ENCODE peak calls at places on chromosomes 1 and 21, in six cellular contexts. J, H, Q, Y, X and U are unnamed samples.
A peak's percentile ranks its signal among the peaks of the same experiment; 100 is the strongest.

GRCh38 chr1:1470626-1471388 is 758 bp upstream of the ATAD3B start:
- DNase-seq in J (no peak), H (no peak), Q (no peak), Y (no peak), X (peak; percentile 39), U (no peak)

GRCh38 chr1:231487910-231488309 is 40.6 kb upstream of the TSNAX start:
- DNase-seq in J (no peak), H (no peak), Q (no peak), Y (no peak), X (no peak), U (no peak)

GRCh38 chr1:200311256-200311655 is 98.6 kb downstream of the ZNF281 start:
- DNase-seq in J (no peak), H (no peak), Q (no peak), Y (no peak), X (no peak), U (no peak)

GRCh38 chr1:206489980-206490534 is 17.3 kb upstream of the RASSF5 start:
- DNase-seq in J (peak; percentile 76), H (no peak), Q (peak; percentile 58), Y (peak; percentile 72), X (peak; percentile 47), U (peak; percentile 81)

GRCh38 chr1:236494586-236495207 is 29.1 kb upstream of the LGALS8 start:
- DNase-seq in J (no peak), H (no peak), Q (no peak), Y (no peak), X (no peak), U (no peak)

GRCh38 chr1:160357286-160358002 is 9.4 kb upstream of the NHLH1 start:
- DNase-seq in J (no peak), H (no peak), Q (no peak), Y (no peak), X (no peak), U (no peak)

GRCh38 chr1:36835696-36836095 is 198.6 kb downstream of the GRIK3 start:
- DNase-seq in J (no peak), H (no peak), Q (no peak), Y (no peak), X (no peak), U (no peak)

GRCh38 chr1:184299076-184299790 is 87.6 kb upstream of the C1orf21 start:
- DNase-seq in J (peak; percentile 70), H (no peak), Q (no peak), Y (no peak), X (peak; percentile 52), U (no peak)

GRCh38 chr1:10755977-10756521 is 40.4 kb downstream of the CASZ1 start:
- DNase-seq in J (peak; percentile 78), H (no peak), Q (peak; percentile 47), Y (peak; percentile 91), X (peak; percentile 6), U (peak; percentile 84)

GRCh38 chr1:84398175-84398574 is at the start of gene DNASE2B:
- DNase-seq in J (no peak), H (no peak), Q (no peak), Y (no peak), X (no peak), U (no peak)

GRCh38 chr1:230816018-230816417 is 52.3 kb downstream of the C1orf198 start:
- DNase-seq in J (no peak), H (no peak), Q (no peak), Y (no peak), X (no peak), U (no peak)

GRCh38 chr1:221816899-221817298 is 75.0 kb upstream of the DUSP10 start:
- DNase-seq in J (no peak), H (no peak), Q (no peak), Y (no peak), X (peak; percentile 95), U (no peak)

GRCh38 chr1:199608414-199608813 is 419.1 kb upstream of the NR5A2 start:
- DNase-seq in J (no peak), H (no peak), Q (no peak), Y (no peak), X (no peak), U (no peak)

GRCh38 chr1:230067441-230067870 is 418 bp downstream of the GALNT2 start:
- DNase-seq in J (peak; percentile 42), H (no peak), Q (peak; percentile 4), Y (peak; percentile 65), X (peak; percentile 47), U (peak; percentile 57)

GRCh38 chr1:90800012-90800717 is 83.1 kb upstream of the BARHL2 start:
- DNase-seq in J (no peak), H (no peak), Q (no peak), Y (no peak), X (no peak), U (no peak)

GRCh38 chr1:18814340-18815202 is 44.9 kb downstream of the TAS1R2 start:
- DNase-seq in J (no peak), H (no peak), Q (no peak), Y (no peak), X (no peak), U (no peak)

GRCh38 chr21:38810826-38811164 is 5.1 kb downstream of the ETS2 start:
- DNase-seq in J (no peak), H (no peak), Q (no peak), Y (no peak), X (no peak), U (no peak)

GRCh38 chr1:197677752-197678295 is 97.5 kb downstream of the DENND1B start:
- DNase-seq in J (no peak), H (no peak), Q (no peak), Y (no peak), X (no peak), U (no peak)

GRCh38 chr21:32307706-32308105 is 9.1 kb downstream of the MRAP start:
- DNase-seq in J (no peak), H (no peak), Q (no peak), Y (no peak), X (no peak), U (no peak)

GRCh38 chr21:32304998-32305397 is 6.3 kb downstream of the MRAP start:
- DNase-seq in J (no peak), H (no peak), Q (no peak), Y (no peak), X (no peak), U (no peak)

GRCh38 chr21:32303385-32303784 is 4.7 kb downstream of the MRAP start:
- DNase-seq in J (no peak), H (no peak), Q (no peak), Y (no peak), X (no peak), U (no peak)

GRCh38 chr21:32308696-32309095 is 10.0 kb downstream of the MRAP start:
- DNase-seq in J (no peak), H (no peak), Q (no peak), Y (no peak), X (no peak), U (no peak)

DNA sequence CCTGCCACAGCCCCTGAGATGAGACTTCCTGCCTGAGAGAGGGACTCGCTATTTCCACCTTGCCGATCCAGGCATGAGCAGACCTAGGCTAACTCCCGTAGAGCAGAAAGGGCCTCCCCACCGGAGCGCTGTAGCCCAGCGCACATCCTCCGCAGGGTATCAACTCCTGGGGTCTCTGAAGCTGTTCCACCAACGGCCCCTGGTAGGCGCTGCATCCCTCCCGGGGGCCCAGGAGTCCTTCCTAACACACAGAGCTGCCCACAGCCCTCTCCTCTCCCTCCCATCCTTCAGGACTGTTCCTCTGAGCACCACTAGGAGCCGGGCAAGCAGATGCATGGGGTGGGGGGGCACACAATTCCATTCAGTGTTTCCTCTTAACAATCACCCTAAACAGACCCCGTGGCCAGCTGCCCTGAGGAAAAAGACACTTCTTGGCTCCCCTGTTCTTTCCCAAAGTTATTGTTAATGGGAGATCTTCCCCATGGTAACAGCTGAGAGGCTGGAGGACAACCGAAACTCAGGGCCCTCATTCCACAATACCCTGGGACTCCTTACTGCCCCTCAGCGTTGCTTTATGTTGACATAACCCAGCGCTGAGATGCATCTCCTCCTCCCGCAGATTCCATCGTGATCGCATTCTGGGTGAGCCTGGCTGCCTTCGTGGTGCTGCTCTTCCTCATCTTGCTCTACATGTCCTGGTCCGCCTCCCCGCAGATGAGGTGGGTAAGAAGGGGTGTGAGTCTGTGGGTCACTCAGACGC is 7.5 kb downstream of the MRAP start:
- DNase-seq in J (no peak), H (no peak), Q (no peak), Y (no peak), X (no peak), U (no peak)
- TF ChIP-seq CTCF in J (peak; percentile 20), H (peak; percentile 7), Q (no peak), Y (peak; percentile 2), X (no peak), U (no peak)

DNA sequence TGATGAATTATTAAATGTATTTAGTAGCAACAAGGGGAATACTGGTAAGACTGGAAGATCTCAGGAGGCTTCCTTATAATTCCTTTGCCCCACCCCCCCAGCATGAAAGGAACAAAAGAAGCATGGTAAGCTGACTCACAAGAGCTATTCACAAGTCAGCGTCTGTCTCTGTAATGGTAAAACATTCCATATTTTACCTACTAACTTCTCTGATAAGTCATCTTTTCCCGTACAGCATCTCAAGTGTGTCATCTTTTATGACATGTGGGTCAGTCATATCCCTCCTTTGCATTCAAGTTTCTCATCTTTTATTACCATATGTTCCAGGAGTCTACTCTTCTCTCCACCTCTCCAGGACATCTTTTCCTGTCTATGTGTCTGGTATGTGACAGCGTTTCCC is 241.3 kb downstream of the PLA2G4A start:
- DNase-seq in J (peak; percentile 58), H (no peak), Q (no peak), Y (no peak), X (peak; percentile 40), U (no peak)
- H3K9me3 ChIP-seq in J (peaks cover 8% of the 10 kb centered on the region), H (no peaks in the 10 kb centered on the region), Q (no peaks in the 10 kb centered on the region), Y (no peaks in the 10 kb centered on the region), X (no peaks in the 10 kb centered on the region), U (no peaks in the 10 kb centered on the region)

GRCh38 chr21:25568230-25568629 is 39.1 kb downstream of the MRPL39 start:
- DNase-seq in J (peak; percentile 22), H (no peak), Q (no peak), Y (no peak), X (no peak), U (peak; percentile 57)
- TF ChIP-seq CTCF in J (no peak), H (no peak), Q (no peak), Y (no peak), X (no peak), U (no peak)

GRCh38 chr1:185578293-185578692 is 155.9 kb upstream of the HMCN1 start:
- DNase-seq in J (no peak), H (no peak), Q (no peak), Y (no peak), X (no peak), U (no peak)

GRCh38 chr1:185585770-185586169 is 148.4 kb upstream of the HMCN1 start:
- DNase-seq in J (no peak), H (no peak), Q (no peak), Y (no peak), X (no peak), U (no peak)

GRCh38 chr1:185581020-185581419 is 153.2 kb upstream of the HMCN1 start:
- DNase-seq in J (no peak), H (no peak), Q (no peak), Y (no peak), X (no peak), U (no peak)

DNA sequence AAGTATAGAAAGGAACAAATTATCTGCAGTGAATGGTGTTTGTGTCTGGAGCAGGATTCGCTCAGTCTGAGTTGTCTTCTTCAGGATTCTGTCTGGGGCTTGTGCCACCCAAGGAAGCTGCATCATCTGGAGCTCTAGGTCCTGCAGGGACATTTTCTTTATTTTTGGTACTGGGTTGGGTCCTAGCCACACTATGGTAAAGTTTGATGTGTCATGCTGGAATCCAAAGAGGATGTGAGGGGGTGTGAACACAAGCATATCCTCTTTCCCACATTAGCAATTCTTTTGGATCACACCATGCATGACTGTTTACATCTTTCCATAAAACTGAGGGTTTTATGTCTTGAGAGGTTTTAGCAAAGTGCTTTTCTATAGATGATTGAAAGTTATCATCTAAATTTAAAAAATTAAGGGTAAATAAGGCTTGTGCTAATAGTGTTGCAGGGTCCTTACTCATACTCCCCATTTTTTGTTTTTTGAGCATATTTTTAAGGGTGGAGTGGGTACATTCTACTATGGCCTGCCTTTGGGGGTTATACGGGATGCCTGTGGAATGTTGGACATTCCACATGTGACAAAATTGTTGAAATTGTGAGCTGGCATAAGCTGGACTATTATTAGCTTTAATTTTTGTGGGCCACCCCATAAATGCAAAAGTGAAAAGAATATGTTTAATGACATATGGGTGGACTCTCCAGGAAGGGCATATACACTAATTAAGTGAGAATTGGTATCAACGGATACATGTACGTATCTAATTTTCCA is 152.0 kb upstream of the HMCN1 start:
- DNase-seq in J (no peak), H (no peak), Q (no peak), Y (no peak), X (peak; percentile 58), U (no peak)
- H3K9me3 ChIP-seq in J (peaks cover 26% of the 10 kb centered on the region), H (peaks cover 23% of the 10 kb centered on the region), Q (peaks cover 4% of the 10 kb centered on the region), Y (no peaks in the 10 kb centered on the region), X (peaks cover 27% of the 10 kb centered on the region), U (peaks cover 25% of the 10 kb centered on the region)